ENCODE peak calls at places on chromosome 14, in four cellular contexts. One of them, this sample, is unnamed.

GRCh38 chr14:105733081-105734065 is 207.0 kb downstream of the TMEM121 start:
- DNase-seq in MM.1S: no peak
- DNase-seq in colonic mucosa: no peak
- DNase-seq in PC-3: no peak
- DNase-seq in this sample: no peak

GRCh38 chr14:106491851-106492250 is 965.5 kb downstream of the TMEM121 start:
- DNase-seq in MM.1S: peak; percentile 35
- DNase-seq in PC-3: peak; percentile 9
- DNase-seq in colonic mucosa: no peak
- DNase-seq in this sample: no peak

GRCh38 chr14:93286212-93286890 is 46.5 kb downstream of the BTBD7 start:
- DNase-seq in colonic mucosa: no peak
- DNase-seq in PC-3: no peak
- DNase-seq in MM.1S: no peak
- DNase-seq in this sample: no peak

GRCh38 chr14:72631401-72631800 is 262.5 kb downstream of the DPF3 start:
- DNase-seq in MM.1S: no peak
- DNase-seq in PC-3: no peak
- DNase-seq in colonic mucosa: peak; percentile 3
- DNase-seq in this sample: no peak

GRCh38 chr14:90140956-90141316 is 79.1 kb downstream of the KCNK13 start:
- DNase-seq in MM.1S: no peak
- DNase-seq in colonic mucosa: no peak
- DNase-seq in PC-3: peak; percentile 81
- DNase-seq in this sample: peak; percentile 33

GRCh38 chr14:89226789-89227489 is 190.1 kb downstream of the FOXN3 start:
- DNase-seq in MM.1S: no peak
- DNase-seq in PC-3: no peak
- DNase-seq in colonic mucosa: no peak
- DNase-seq in this sample: no peak

GRCh38 chr14:105477659-105478623 is 3.3 kb downstream of the CRIP2 start:
- DNase-seq in PC-3: no peak
- DNase-seq in colonic mucosa: no peak
- DNase-seq in MM.1S: no peak
- DNase-seq in this sample: no peak

GRCh38 chr14:58899317-58899713 is 261.6 kb downstream of the DACT1 start:
- DNase-seq in MM.1S: no peak
- DNase-seq in PC-3: peak; percentile 74
- DNase-seq in colonic mucosa: no peak
- DNase-seq in this sample: peak; percentile 59

GRCh38 chr14:85878874-85879273 is 348.9 kb downstream of the FLRT2 start:
- DNase-seq in MM.1S: no peak
- DNase-seq in PC-3: no peak
- DNase-seq in colonic mucosa: no peak
- DNase-seq in this sample: no peak

GRCh38 chr14:73325630-73326299 is 88.5 kb downstream of the PAPLN start:
- DNase-seq in MM.1S: no peak
- DNase-seq in colonic mucosa: no peak
- DNase-seq in PC-3: no peak
- DNase-seq in this sample: no peak

GRCh38 chr14:21104448-21105060 is 3.7 kb downstream of the TMEM253 start:
- DNase-seq in MM.1S: peak; percentile 65
- DNase-seq in PC-3: peak; percentile 71
- DNase-seq in colonic mucosa: peak; percentile 85
- DNase-seq in this sample: peak; percentile 88

GRCh38 chr14:68015356-68016242 is 196.0 kb downstream of the RAD51B start:
- DNase-seq in colonic mucosa: no peak
- DNase-seq in PC-3: peak; percentile 60
- DNase-seq in MM.1S: no peak
- DNase-seq in this sample: no peak

GRCh38 chr14:35406811-35407630 is 2.5 kb upstream of the NFKBIA start:
- DNase-seq in PC-3: peak; percentile 90
- DNase-seq in MM.1S: peak; percentile 47
- DNase-seq in colonic mucosa: no peak
- DNase-seq in this sample: peak; percentile 88

GRCh38 chr14:57634335-57634734 is 140.7 kb upstream of the CCDC198 start:
- DNase-seq in MM.1S: no peak
- DNase-seq in colonic mucosa: no peak
- DNase-seq in PC-3: no peak
- DNase-seq in this sample: peak; percentile 7

GRCh38 chr14:61192970-61193369 is 88.2 kb downstream of the TMEM30B start:
- DNase-seq in PC-3: no peak
- DNase-seq in MM.1S: no peak
- DNase-seq in colonic mucosa: no peak
- DNase-seq in this sample: no peak

GRCh38 chr14:93987376-93987775 is 9.7 kb upstream of the CCDC197 start:
- DNase-seq in MM.1S: no peak
- DNase-seq in colonic mucosa: no peak
- DNase-seq in PC-3: no peak
- DNase-seq in this sample: peak; percentile 22

GRCh38 chr14:81536125-81536771 is 2.6 kb upstream of the SEL1L start:
- DNase-seq in colonic mucosa: no peak
- DNase-seq in MM.1S: no peak
- DNase-seq in PC-3: no peak
- DNase-seq in this sample: peak; percentile 80

GRCh38 chr14:73777420-73777819 is 63.2 kb upstream of the PNMA1 start:
- DNase-seq in colonic mucosa: no peak
- DNase-seq in MM.1S: no peak
- DNase-seq in PC-3: no peak
- DNase-seq in this sample: peak; percentile 49

GRCh38 chr14:72495668-72496067 is 398.2 kb downstream of the DPF3 start:
- DNase-seq in colonic mucosa: no peak
- DNase-seq in PC-3: peak; percentile 21
- DNase-seq in MM.1S: no peak
- DNase-seq in this sample: no peak

GRCh38 chr14:92385561-92385960 is 62.6 kb downstream of the SLC24A4 start:
- DNase-seq in PC-3: no peak
- DNase-seq in MM.1S: no peak
- DNase-seq in colonic mucosa: no peak
- DNase-seq in this sample: no peak

GRCh38 chr14:91377700-91378652 is 39.6 kb downstream of the CCDC88C start:
- DNase-seq in colonic mucosa: no peak
- DNase-seq in MM.1S: peak; percentile 51
- DNase-seq in PC-3: peak; percentile 3
- DNase-seq in this sample: no peak

GRCh38 chr14:77053046-77053841 is 24.7 kb upstream of the IRF2BPL start:
- DNase-seq in MM.1S: peak; percentile 55
- DNase-seq in PC-3: no peak
- DNase-seq in colonic mucosa: peak; percentile 72
- DNase-seq in this sample: peak; percentile 57

GRCh38 chr14:101131451-101131916 is 228.0 kb upstream of the RTL1 start:
- DNase-seq in colonic mucosa: no peak
- DNase-seq in MM.1S: no peak
- DNase-seq in PC-3: no peak
- DNase-seq in this sample: no peak
- TF ChIP-seq CTCF in colonic mucosa: no peak
- TF ChIP-seq CTCF in MM.1S: no peak
- TF ChIP-seq CTCF in PC-3: no peak
- TF ChIP-seq CTCF in this sample: no peak

GRCh38 chr14:101875041-101875725 is 89.2 kb upstream of the DYNC1H1 start:
- DNase-seq in MM.1S: peak; percentile 21
- DNase-seq in colonic mucosa: no peak
- DNase-seq in PC-3: no peak
- DNase-seq in this sample: no peak
- H3K4me3 ChIP-seq in MM.1S: peak overlapping the region; percentile 50
- H3K4me3 ChIP-seq in colonic mucosa: no peak overlapping the region
- H3K4me3 ChIP-seq in PC-3: no peak overlapping the region
- H3K4me3 ChIP-seq in this sample: no peak overlapping the region

GRCh38 chr14:95703805-95704204 is 10.1 kb downstream of the TCL1A start:
- DNase-seq in colonic mucosa: no peak
- DNase-seq in MM.1S: no peak
- DNase-seq in PC-3: no peak
- DNase-seq in this sample: no peak
- TF ChIP-seq CTCF in colonic mucosa: no peak
- TF ChIP-seq CTCF in MM.1S: no peak
- TF ChIP-seq CTCF in PC-3: no peak
- TF ChIP-seq CTCF in this sample: no peak

GRCh38 chr14:54532111-54533012 is 22.7 kb downstream of the CGRRF1 start:
- DNase-seq in MM.1S: peak; percentile 69
- DNase-seq in colonic mucosa: no peak
- DNase-seq in PC-3: no peak
- DNase-seq in this sample: no peak
- H3K4me3 ChIP-seq in MM.1S: peak overlapping the region; percentile 36
- H3K4me3 ChIP-seq in colonic mucosa: no peak overlapping the region
- H3K4me3 ChIP-seq in PC-3: no peak overlapping the region
- H3K4me3 ChIP-seq in this sample: no peak overlapping the region

GRCh38 chr14:22434901-22435565 is 154.0 kb downstream of the DAD1 start:
- DNase-seq in colonic mucosa: no peak
- DNase-seq in MM.1S: no peak
- DNase-seq in PC-3: no peak
- DNase-seq in this sample: no peak

GRCh38 chr14:22432348-22432976 is 156.6 kb downstream of the DAD1 start:
- DNase-seq in MM.1S: no peak
- DNase-seq in PC-3: peak; percentile 97
- DNase-seq in colonic mucosa: peak; percentile 77
- DNase-seq in this sample: peak; percentile 93

GRCh38 chr14:22433059-22433458 is 156.0 kb downstream of the DAD1 start:
- DNase-seq in PC-3: no peak
- DNase-seq in colonic mucosa: no peak
- DNase-seq in MM.1S: no peak
- DNase-seq in this sample: no peak

GRCh38 chr14:22429546-22429945 is 159.5 kb downstream of the DAD1 start:
- DNase-seq in MM.1S: no peak
- DNase-seq in PC-3: no peak
- DNase-seq in colonic mucosa: no peak
- DNase-seq in this sample: no peak

GRCh38 chr14:22434030-22434429 is 155.0 kb downstream of the DAD1 start:
- DNase-seq in PC-3: no peak
- DNase-seq in MM.1S: no peak
- DNase-seq in colonic mucosa: no peak
- DNase-seq in this sample: no peak
- TF ChIP-seq CTCF in PC-3: no peak
- TF ChIP-seq CTCF in MM.1S: no peak
- TF ChIP-seq CTCF in colonic mucosa: no peak
- TF ChIP-seq CTCF in this sample: no peak

DNA sequence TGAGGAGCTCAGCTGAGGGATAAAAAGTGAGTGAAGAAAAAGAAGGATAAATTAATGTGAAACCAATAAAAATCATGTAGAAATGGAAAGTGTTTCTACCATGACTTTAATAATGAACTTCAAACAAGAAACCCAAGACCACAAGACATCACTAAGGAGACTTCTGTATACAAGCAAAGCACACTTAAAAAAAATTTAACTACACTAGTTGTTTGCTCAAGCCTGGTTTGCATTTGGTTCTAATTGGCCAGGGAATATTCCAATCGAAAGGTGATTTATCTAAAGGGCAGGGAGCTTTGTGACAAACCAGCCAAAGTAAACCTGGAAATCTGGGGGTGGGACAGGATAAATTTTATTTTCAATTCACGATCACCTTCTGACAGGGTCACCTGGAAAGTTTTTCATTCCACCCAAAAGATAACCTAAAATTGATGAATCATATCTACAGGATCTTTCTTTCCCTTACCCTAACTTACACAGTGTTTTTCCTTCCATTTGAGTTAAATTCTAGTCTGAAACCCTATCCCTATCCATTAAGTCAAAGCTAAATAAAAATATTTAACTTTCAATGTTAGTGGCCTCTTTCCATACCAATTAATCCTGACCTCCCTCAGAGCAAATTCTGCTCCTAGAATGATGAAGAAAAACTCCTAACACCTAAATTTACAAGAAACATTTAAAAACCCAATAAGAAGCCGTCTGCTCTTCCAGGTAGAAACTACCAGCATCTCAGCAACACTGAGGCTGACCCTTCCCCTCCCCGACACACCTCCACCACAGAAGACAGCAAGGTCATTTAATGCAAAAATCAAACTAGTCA is 2.5 kb downstream of the EGLN3 start:
- DNase-seq in PC-3: no peak
- DNase-seq in MM.1S: no peak
- DNase-seq in colonic mucosa: no peak
- DNase-seq in this sample: no peak
- H3K4me3 ChIP-seq in PC-3: no peak overlapping the region
- H3K4me3 ChIP-seq in MM.1S: no peak overlapping the region
- H3K4me3 ChIP-seq in colonic mucosa: peak overlapping the region; percentile 59
- H3K4me3 ChIP-seq in this sample: peak overlapping the region; percentile 94

GRCh38 chr14:37924622-37925021 is 283.1 kb upstream of the SSTR1 start:
- DNase-seq in colonic mucosa: no peak
- DNase-seq in PC-3: no peak
- DNase-seq in MM.1S: no peak
- DNase-seq in this sample: no peak
- TF ChIP-seq CTCF in colonic mucosa: no peak
- TF ChIP-seq CTCF in PC-3: no peak
- TF ChIP-seq CTCF in MM.1S: no peak
- TF ChIP-seq CTCF in this sample: no peak

DNA sequence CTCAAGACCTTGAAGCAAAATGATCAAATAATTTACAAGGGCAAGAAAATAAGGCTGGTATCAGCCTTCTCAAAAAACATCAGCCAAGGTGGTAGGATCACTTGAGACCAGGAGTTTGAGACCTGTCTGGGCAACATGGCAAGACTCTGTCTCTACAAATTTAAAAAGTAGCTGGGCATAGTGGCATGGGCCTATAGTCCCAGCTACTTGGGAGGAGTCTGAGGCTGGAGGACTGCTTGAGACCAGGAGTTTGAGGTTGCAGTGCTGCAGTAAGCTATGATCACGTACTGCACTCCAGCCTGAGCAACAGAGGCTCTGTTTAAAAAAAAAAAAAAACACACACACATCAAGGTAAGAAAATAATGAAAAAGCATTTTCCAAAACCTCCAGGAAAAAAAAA is 22.1 kb downstream of the SEC23A start:
- DNase-seq in colonic mucosa: no peak
- DNase-seq in MM.1S: no peak
- DNase-seq in PC-3: no peak
- DNase-seq in this sample: no peak
- H3K4me3 ChIP-seq in colonic mucosa: no peak overlapping the region
- H3K4me3 ChIP-seq in MM.1S: no peak overlapping the region
- H3K4me3 ChIP-seq in PC-3: no peak overlapping the region
- H3K4me3 ChIP-seq in this sample: no peak overlapping the region

This sample was measured in epithelial cell of esophagus.